ENCODE peak calls at places on chromosome 10, in eight cellular contexts. B is GM23248, I is hepatocyte, F is HCT116, Q is neural progenitor cell, X is GM23338, M is SK-N-SH, P is OCI-LY7. R is an unnamed sample.

GRCh38 chr10:112131996-112132395 is 51.6 kb downstream of the GPAM start:
- DNase-seq in B (no peak), I (no peak), F (no peak), Q (no peak), X (no peak), M (peak), P (no peak), R (no peak)

GRCh38 chr10:76430330-76430729 is 998.9 kb downstream of the LRMDA start:
- DNase-seq in B (peak), I (no peak), F (no peak), Q (no peak), X (no peak), M (no peak), P (no peak), R (no peak)

GRCh38 chr10:47451998-47452494 is 31.9 kb downstream of the ANXA8 start:
- DNase-seq in B (no peak), I (no peak), F (no peak), Q (no peak), X (no peak), M (no peak), P (no peak), R (no peak)

GRCh38 chr10:60907972-60908371 is 36.0 kb downstream of the RHOBTB1 start:
- DNase-seq in B (no peak), I (no peak), F (no peak), Q (no peak), X (no peak), M (no peak), P (no peak), R (no peak)

GRCh38 chr10:81182296-81182695 is 644.6 kb downstream of the SH2D4B start:
- DNase-seq in B (no peak), I (no peak), F (no peak), Q (no peak), X (no peak), M (no peak), P (no peak), R (no peak)

GRCh38 chr10:3740157-3740871 is 44.7 kb downstream of the KLF6 start:
- DNase-seq in B (peak), I (peak), F (peak), Q (no peak), X (no peak), M (no peak), P (no peak), R (peak)

GRCh38 chr10:108465871-108466641 is 1301.5 kb upstream of the SORCS1 start:
- DNase-seq in B (peak), I (peak), F (no peak), Q (peak), X (peak), M (peak), P (no peak), R (no peak)

GRCh38 chr10:103244663-103245271 is 920 bp upstream of the RPEL1 start:
- DNase-seq in B (peak), I (peak), F (peak), Q (peak), X (peak), M (peak), P (peak), R (peak)

GRCh38 chr10:93006435-93007039 is 54.1 kb upstream of the CYP26C1 start:
- DNase-seq in B (peak), I (peak), F (no peak), Q (peak), X (peak), M (peak), P (peak), R (peak)

GRCh38 chr10:130080461-130080814 is 30.2 kb downstream of the C10orf143 start:
- DNase-seq in B (no peak), I (no peak), F (no peak), Q (no peak), X (no peak), M (no peak), P (no peak), R (no peak)

GRCh38 chr10:6046458-6047325 is 15.5 kb downstream of the IL2RA start:
- DNase-seq in B (no peak), I (no peak), F (no peak), Q (no peak), X (no peak), M (no peak), P (no peak), R (no peak)

GRCh38 chr10:86402283-86402931 is 35.8 kb upstream of the GRID1 start:
- DNase-seq in B (peak), I (no peak), F (no peak), Q (peak), X (peak), M (no peak), P (no peak), R (no peak)

GRCh38 chr10:14707441-14707840 is 67.3 kb downstream of the FAM107B start:
- DNase-seq in B (no peak), I (no peak), F (no peak), Q (peak), X (peak), M (peak), P (no peak), R (no peak)

DNA sequence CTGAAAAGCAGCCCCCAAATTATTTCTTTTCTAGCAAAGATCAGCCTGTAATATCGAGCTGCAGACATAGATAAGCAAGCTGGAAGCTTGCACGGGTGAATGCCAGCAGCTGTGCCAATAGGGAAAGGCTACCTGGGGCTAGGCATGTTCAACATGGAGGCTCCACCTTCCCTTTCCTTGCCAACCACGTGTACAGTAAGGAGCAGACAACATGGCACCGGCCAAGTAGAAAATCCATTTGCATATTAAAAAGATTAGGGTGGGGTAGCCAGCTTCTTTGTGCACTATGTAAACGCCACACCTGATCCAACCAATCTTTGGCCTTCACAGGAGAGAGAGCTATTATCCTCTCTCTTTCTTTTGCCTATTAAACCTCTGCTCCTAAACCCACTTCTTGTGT is 56.7 kb upstream of the SEPHS1 start:
- DNase-seq in B (no peak), I (no peak), F (no peak), Q (no peak), X (no peak), M (no peak), P (no peak), R (no peak)
- H2AFZ ChIP-seq in B (no peak), I (no peak), F (no peak), Q (peak), X (peak), M (no peak), P (no peak), R (no peak)

GRCh38 chr10:70476249-70477035 is 2.1 kb upstream of the PALD1 start:
- DNase-seq in B (no peak), I (no peak), F (no peak), Q (peak), X (no peak), M (no peak), P (no peak), R (no peak)

GRCh38 chr10:70479161-70479531 is 579 bp downstream of the PALD1 start:
- DNase-seq in B (no peak), I (no peak), F (no peak), Q (peak), X (peak), M (no peak), P (peak), R (no peak)

GRCh38 chr10:70479626-70480253 is 1.2 kb downstream of the PALD1 start:
- DNase-seq in B (no peak), I (no peak), F (no peak), Q (no peak), X (peak), M (no peak), P (no peak), R (no peak)

GRCh38 chr10:70478191-70479160 is at the start of gene PALD1:
- DNase-seq in B (peak), I (peak), F (peak), Q (peak), X (peak), M (peak), P (peak), R (peak)

GRCh38 chr10:70477661-70478162 is 855 bp upstream of the PALD1 start:
- DNase-seq in B (peak), I (peak), F (peak), Q (peak), X (peak), M (peak), P (peak), R (peak)
- TF ChIP-seq EZH2phosphoT487 in B (no peak), I (no peak), F (no peak), Q (no peak), X (no peak), M (no peak), P (no peak), R (peak)

DNA sequence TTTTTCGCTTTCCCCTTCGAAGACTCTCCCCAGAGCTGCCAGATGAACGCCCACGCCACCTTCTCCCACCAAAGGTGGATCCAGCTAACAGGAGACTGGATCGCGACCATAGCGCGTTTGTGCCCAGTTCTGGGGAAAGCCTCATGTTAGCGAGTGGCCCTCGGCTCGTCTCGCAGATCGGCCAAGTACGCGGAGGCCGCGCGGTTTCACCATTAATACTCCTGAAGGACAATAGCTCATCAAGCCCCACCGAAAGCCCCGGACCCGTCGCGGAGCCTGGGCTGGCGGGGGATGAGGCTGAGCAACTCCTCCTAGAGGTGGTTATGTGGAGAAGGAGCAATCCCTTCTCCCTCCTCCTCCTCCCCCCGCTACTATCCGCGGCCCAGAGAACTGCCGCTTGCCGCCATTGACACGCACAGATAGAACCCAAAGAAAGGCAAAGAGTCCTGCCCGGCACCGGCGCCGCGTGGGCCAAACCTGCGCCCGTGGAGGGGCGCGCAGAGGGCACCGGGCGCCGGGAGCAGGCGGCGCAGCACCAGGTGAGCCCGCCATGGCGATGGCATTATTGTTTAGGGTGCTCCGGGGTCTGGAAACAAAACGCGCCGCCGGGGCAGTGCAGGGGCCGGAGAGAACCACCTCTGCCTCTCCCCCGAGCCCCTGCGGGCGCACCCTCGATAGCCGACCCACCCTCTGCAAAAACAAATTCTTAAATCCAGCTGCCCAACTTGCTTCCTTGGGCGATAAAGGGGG is at the start of gene MACROH2A2:
- DNase-seq in B (peak), I (peak), F (peak), Q (peak), X (peak), M (peak), P (no peak), R (peak)
- H2AFZ ChIP-seq in B (peak), I (peak), F (peak), Q (peak), X (peak), M (peak), P (no peak), R (peak)

DNA sequence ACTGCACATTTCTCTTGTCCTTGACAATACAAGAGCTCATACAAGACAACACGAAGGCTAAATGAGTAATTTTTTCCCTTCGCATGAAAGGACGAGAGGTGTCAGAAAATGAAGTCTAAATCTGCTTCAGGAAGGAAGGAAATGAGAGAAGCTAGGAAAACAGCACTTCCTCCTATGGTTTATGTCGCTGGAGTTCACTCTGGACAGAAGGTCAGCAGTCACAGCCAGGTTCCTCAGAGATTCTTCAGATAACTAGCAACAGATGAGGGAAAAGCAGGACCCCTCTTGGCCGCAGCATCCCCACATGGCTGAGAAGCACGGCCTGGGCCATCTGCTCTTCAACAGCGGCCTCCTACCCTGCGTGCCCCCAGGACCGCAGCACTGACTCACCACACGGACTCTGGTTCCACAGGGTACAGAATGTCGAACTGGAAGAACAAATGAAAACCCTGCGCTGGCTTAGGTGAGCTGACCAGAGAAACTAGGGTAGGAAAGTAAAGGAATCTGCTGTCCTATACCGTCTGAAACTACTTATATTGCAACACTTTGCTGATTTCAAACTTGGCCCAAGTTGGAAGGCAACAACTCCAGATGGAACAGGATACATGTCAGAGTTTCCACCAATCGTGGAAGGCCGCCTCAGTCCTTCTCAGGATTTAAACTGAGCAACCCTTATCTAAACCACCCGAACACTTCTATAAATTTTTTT is 26.3 kb downstream of the DNMBP start:
- DNase-seq in B (peak), I (peak), F (no peak), Q (no peak), X (no peak), M (peak), P (peak), R (no peak)
- TF ChIP-seq EZH2phosphoT487 in B (no peak), I (no peak), F (no peak), Q (no peak), X (no peak), M (no peak), P (no peak), R (no peak)

GRCh38 chr10:30750971-30751677 is 121.6 kb upstream of the LYZL2 start:
- DNase-seq in B (peak), I (no peak), F (no peak), Q (no peak), X (no peak), M (no peak), P (no peak), R (no peak)
- H2AFZ ChIP-seq in B (peak), I (no peak), F (no peak), Q (no peak), X (peak), M (no peak), P (peak), R (no peak)

DNA sequence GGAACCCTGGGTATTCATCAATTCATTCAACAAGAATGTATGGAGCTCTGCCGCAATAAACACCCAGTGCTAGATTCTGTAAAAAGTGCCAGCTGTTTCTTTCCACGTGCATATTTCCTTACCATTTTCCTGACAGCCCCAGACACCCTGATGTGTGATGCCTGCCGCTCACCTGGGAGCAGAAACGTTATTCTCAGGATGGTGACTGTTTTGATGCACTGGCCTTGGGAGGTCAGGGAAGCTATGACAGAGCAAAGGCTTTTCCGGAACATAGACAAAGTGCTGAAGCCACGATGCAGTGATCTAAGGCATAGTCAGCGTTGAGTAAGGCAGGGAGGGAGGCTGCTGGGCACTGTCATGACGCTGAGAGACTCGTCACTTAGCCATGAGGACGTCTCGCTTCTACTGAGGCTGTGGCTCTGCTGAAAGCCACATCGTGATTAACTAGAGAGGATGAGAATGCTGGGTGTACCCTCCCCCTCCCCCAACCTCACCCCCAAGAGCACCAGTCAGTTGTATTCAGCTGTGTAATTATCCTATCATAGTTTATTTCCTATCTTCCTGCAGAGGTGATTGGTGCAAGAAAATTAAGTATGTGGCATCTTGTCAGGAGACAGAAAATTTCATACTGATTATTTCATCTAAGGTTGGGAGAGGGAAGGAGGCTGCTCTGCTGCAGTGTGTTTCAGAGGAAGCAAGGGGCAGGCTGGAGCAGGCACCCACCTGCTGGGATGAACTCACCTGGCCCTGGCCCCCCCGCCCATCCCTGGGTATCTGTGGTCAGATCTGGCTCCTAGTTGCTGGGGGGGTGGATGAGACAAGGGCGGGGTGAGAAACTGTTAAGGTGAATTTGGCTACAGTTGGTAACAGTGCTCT is 48.8 kb upstream of the SMNDC1 start:
- DNase-seq in B (peak), I (peak), F (peak), Q (peak), X (peak), M (no peak), P (peak), R (peak)
- TF ChIP-seq EZH2phosphoT487 in B (no peak), I (no peak), F (no peak), Q (no peak), X (no peak), M (no peak), P (no peak), R (no peak)

GRCh38 chr10:35640951-35641429 is 1.1 kb downstream of the FZD8 start:
- DNase-seq in B (peak), I (peak), F (peak), Q (peak), X (peak), M (peak), P (peak), R (peak)

GRCh38 chr10:35641430-35642015 is 573 bp downstream of the FZD8 start:
- DNase-seq in B (peak), I (peak), F (no peak), Q (peak), X (peak), M (peak), P (peak), R (no peak)

GRCh38 chr10:35642793-35643114 is 658 bp upstream of the FZD8 start:
- DNase-seq in B (no peak), I (no peak), F (no peak), Q (no peak), X (no peak), M (no peak), P (no peak), R (no peak)

GRCh38 chr10:35643151-35643975 is 1.3 kb upstream of the FZD8 start:
- DNase-seq in B (peak), I (peak), F (no peak), Q (peak), X (peak), M (peak), P (no peak), R (peak)

GRCh38 chr10:35642023-35642792 is at the start of gene FZD8:
- DNase-seq in B (peak), I (peak), F (peak), Q (peak), X (peak), M (peak), P (peak), R (peak)
- H2AFZ ChIP-seq in B (peak), I (peak), F (peak), Q (peak), X (peak), M (peak), P (peak), R (peak)

GRCh38 chr10:24448351-24449009 is 239.5 kb downstream of the KIAA1217 start:
- DNase-seq in B (peak), I (no peak), F (no peak), Q (no peak), X (no peak), M (no peak), P (no peak), R (no peak)
- TF ChIP-seq EZH2phosphoT487 in B (no peak), I (no peak), F (no peak), Q (no peak), X (no peak), M (no peak), P (no peak), R (no peak)

DNA sequence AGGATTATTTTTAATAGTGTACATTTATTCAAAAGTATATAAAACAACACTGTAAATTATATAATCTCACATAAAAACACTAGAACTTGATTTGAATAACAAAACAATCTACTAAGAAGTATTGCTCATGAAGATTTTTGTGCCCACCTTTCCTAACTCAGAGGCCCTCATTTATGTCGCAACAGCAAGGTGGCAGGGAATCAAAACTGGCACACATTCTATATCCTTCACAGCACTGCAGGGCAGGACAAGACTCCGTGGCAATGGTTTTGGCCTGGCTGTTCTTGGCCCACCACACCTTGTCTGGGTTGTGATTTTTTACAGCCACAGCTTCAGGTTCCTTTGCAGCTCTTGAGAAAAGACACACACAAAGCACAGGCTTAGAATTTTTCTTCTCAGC is 3.4 kb upstream of the CUZD1 start:
- DNase-seq in B (no peak), I (no peak), F (no peak), Q (no peak), X (no peak), M (no peak), P (no peak), R (no peak)
- H2AFZ ChIP-seq in B (no peak), I (no peak), F (no peak), Q (no peak), X (no peak), M (no peak), P (no peak), R (no peak)